ENCODE peak calls at places on chromosome 7, in nine cellular contexts. S is fibroblast of the aortic adventitia, R is transverse colon, Q is NCI-H1092 treated with DMSO at 0.1 percent for 48 hours, K is choroid plexus epithelial cell, C is left ventricle myocardium inferior, B is astrocyte, D is body of pancreas, T is Caco-2. F is an unnamed sample.

GRCh38 chr7:130921391-130922180 is 187.6 kb upstream of the KLF14 start:
- DNase-seq in S (peak), R (peak), Q (peak), K (peak), C (peak), B (peak), D (peak), T (no peak), F (no peak)

GRCh38 chr7:124765401-124766352 is at the start of gene GPR37:
- DNase-seq in S (peak), R (peak), Q (no peak), K (peak), C (no peak), B (peak), D (peak), T (peak), F (peak)

GRCh38 chr7:111090834-111091233 is at the start of gene LRRN3:
- DNase-seq in S (peak), R (no peak), Q (peak), K (peak), C (peak), B (peak), D (no peak), T (no peak), F (no peak)

GRCh38 chr7:28779929-28780328 is 178.2 kb downstream of the TRIL start:
- DNase-seq in S (no peak), R (no peak), Q (no peak), K (no peak), C (no peak), B (no peak), D (no peak), T (no peak), F (no peak)

GRCh38 chr7:92612501-92612900 is 22.3 kb upstream of the FAM133B start:
- DNase-seq in S (peak), R (no peak), Q (no peak), K (peak), C (no peak), B (peak), D (no peak), T (no peak), F (no peak)

GRCh38 chr7:101231644-101232043 is 6.0 kb downstream of the CLDN15 start:
- DNase-seq in S (no peak), R (no peak), Q (no peak), K (no peak), C (no peak), B (no peak), D (peak), T (peak), F (no peak)

GRCh38 chr7:40133561-40134427 is 628 bp downstream of the MPLKIP start:
- DNase-seq in S (peak), R (no peak), Q (no peak), K (peak), C (no peak), B (peak), D (no peak), T (no peak), F (peak)

GRCh38 chr7:137015015-137015414 is 146.6 kb downstream of the CHRM2 start:
- DNase-seq in S (no peak), R (no peak), Q (no peak), K (no peak), C (no peak), B (no peak), D (no peak), T (no peak), F (no peak)

GRCh38 chr7:148045521-148045920 is 545.0 kb upstream of the C7orf33 start:
- DNase-seq in S (no peak), R (no peak), Q (peak), K (no peak), C (no peak), B (no peak), D (peak), T (no peak), F (no peak)

GRCh38 chr7:140475747-140476333 is 3.5 kb downstream of the MKRN1 start:
- DNase-seq in S (peak), R (peak), Q (peak), K (peak), C (no peak), B (peak), D (peak), T (no peak), F (peak)

GRCh38 chr7:2689951-2690705 is 2.1 kb downstream of the AMZ1 start:
- DNase-seq in S (peak), R (no peak), Q (no peak), K (peak), C (no peak), B (peak), D (no peak), T (no peak), F (no peak)

GRCh38 chr7:48455363-48455762 is 284.1 kb downstream of the ABCA13 start:
- DNase-seq in S (no peak), R (no peak), Q (no peak), K (no peak), C (no peak), B (no peak), D (no peak), T (no peak), F (no peak)

GRCh38 chr7:150949564-150949963 is 28.6 kb downstream of the KCNH2 start:
- DNase-seq in S (no peak), R (no peak), Q (no peak), K (peak), C (peak), B (no peak), D (no peak), T (peak), F (no peak)

GRCh38 chr7:143884276-143884977 is 17.5 kb downstream of the TCAF1 start:
- DNase-seq in S (no peak), R (no peak), Q (no peak), K (no peak), C (no peak), B (no peak), D (no peak), T (no peak), F (no peak)

GRCh38 chr7:14420768-14421167 is 431.3 kb upstream of the ETV1 start:
- DNase-seq in S (no peak), R (no peak), Q (no peak), K (no peak), C (no peak), B (no peak), D (peak), T (no peak), F (no peak)

GRCh38 chr7:24054231-24054630 is 229.8 kb upstream of the NPY start:
- DNase-seq in S (no peak), R (no peak), Q (no peak), K (no peak), C (no peak), B (no peak), D (no peak), T (no peak), F (no peak)

GRCh38 chr7:118872568-118872967 is 648.1 kb downstream of the ANKRD7 start:
- DNase-seq in S (no peak), R (no peak), Q (peak), K (no peak), C (no peak), B (no peak), D (no peak), T (no peak), F (no peak)

GRCh38 chr7:116585967-116586366 is 61.1 kb downstream of the CAV1 start:
- DNase-seq in S (no peak), R (no peak), Q (no peak), K (no peak), C (no peak), B (no peak), D (no peak), T (no peak), F (no peak)

GRCh38 chr7:159015894-159016410 is 128.7 kb downstream of the VIPR2 start:
- DNase-seq in S (no peak), R (no peak), Q (no peak), K (no peak), C (no peak), B (no peak), D (no peak), T (peak), F (no peak)

GRCh38 chr7:127689194-127689772 is 37.3 kb downstream of the SND1 start:
- DNase-seq in S (no peak), R (no peak), Q (no peak), K (no peak), C (no peak), B (no peak), D (no peak), T (no peak), F (no peak)

GRCh38 chr7:33591481-33591880 is 313.9 kb upstream of the BMPER start:
- DNase-seq in S (no peak), R (no peak), Q (no peak), K (peak), C (no peak), B (no peak), D (no peak), T (no peak), F (no peak)

GRCh38 chr7:26188291-26188999 is 12.1 kb downstream of the HNRNPA2B1 start:
- DNase-seq in S (no peak), R (no peak), Q (no peak), K (no peak), C (no peak), B (no peak), D (no peak), T (no peak), F (no peak)

GRCh38 chr7:111229951-111230350 is 139.0 kb downstream of the LRRN3 start:
- DNase-seq in S (no peak), R (no peak), Q (no peak), K (no peak), C (no peak), B (peak), D (no peak), T (no peak), F (no peak)

GRCh38 chr7:65731562-65732035 is 141.3 kb upstream of the VKORC1L1 start:
- DNase-seq in S (no peak), R (peak), Q (peak), K (peak), C (peak), B (peak), D (peak), T (peak), F (no peak)

GRCh38 chr7:158320328-158320727 is 267.3 kb downstream of the PTPRN2 start:
- DNase-seq in S (no peak), R (no peak), Q (no peak), K (no peak), C (no peak), B (no peak), D (no peak), T (no peak), F (no peak)

GRCh38 chr7:69365588-69366241 is 232.6 kb upstream of the AUTS2 start:
- DNase-seq in S (peak), R (no peak), Q (peak), K (peak), C (no peak), B (peak), D (no peak), T (no peak), F (no peak)

GRCh38 chr7:142767451-142767850 is 3.3 kb upstream of the PRSS2 start:
- DNase-seq in S (no peak), R (no peak), Q (no peak), K (no peak), C (no peak), B (no peak), D (no peak), T (no peak), F (no peak)

GRCh38 chr7:27367930-27368549 is 125.4 kb downstream of the EVX1 start:
- DNase-seq in S (no peak), R (no peak), Q (no peak), K (no peak), C (no peak), B (no peak), D (no peak), T (no peak), F (no peak)

GRCh38 chr7:29480934-29481625 is 82.6 kb upstream of the PRR15 start:
- DNase-seq in S (no peak), R (no peak), Q (peak), K (no peak), C (no peak), B (no peak), D (no peak), T (no peak), F (no peak)

GRCh38 chr7:5596046-5596895 is 172.6 kb upstream of the TNRC18 start:
- DNase-seq in S (peak), R (peak), Q (no peak), K (peak), C (peak), B (peak), D (peak), T (no peak), F (no peak)

GRCh38 chr7:144384071-144384470 is 19.4 kb downstream of the NOBOX start:
- DNase-seq in S (no peak), R (peak), Q (no peak), K (peak), C (no peak), B (peak), D (no peak), T (no peak), F (no peak)

F was measured in HuH-7.5.